ENCODE peak calls at places on chromosomes 2 and 18, in seven cellular contexts. One of them, this sample, is unnamed.
A peak's percentile ranks its signal among the peaks of the same experiment; 100 is the strongest.

GRCh38 chr18:4639628-4640310 is 184.7 kb upstream of the DLGAP1 start:
- DNase-seq in K562: no peak
- DNase-seq in HepG2: no peak
- DNase-seq in GM12878: peak; percentile 97
- DNase-seq in H1: no peak
- DNase-seq in HCT116: no peak
- DNase-seq in SK-N-SH: no peak
- DNase-seq in this sample: no peak

GRCh38 chr18:45068563-45069191 is 388.0 kb downstream of the SETBP1 start:
- DNase-seq in HCT116: no peak
- DNase-seq in SK-N-SH: no peak
- DNase-seq in K562: no peak
- DNase-seq in HepG2: no peak
- DNase-seq in H1: no peak
- DNase-seq in GM12878: no peak
- DNase-seq in this sample: no peak

GRCh38 chr2:179263460-179264237 is 983 bp downstream of the SESTD1 start:
- DNase-seq in GM12878: no peak
- DNase-seq in H1: peak; percentile 59
- DNase-seq in K562: peak; percentile 18
- DNase-seq in HCT116: no peak
- DNase-seq in SK-N-SH: peak; percentile 75
- DNase-seq in HepG2: peak; percentile 72
- DNase-seq in this sample: peak; percentile 16

GRCh38 chr18:51077217-51077616 is 47.2 kb downstream of the SMAD4 start:
- DNase-seq in H1: no peak
- DNase-seq in HCT116: no peak
- DNase-seq in HepG2: no peak
- DNase-seq in GM12878: no peak
- DNase-seq in SK-N-SH: no peak
- DNase-seq in K562: no peak
- DNase-seq in this sample: no peak

GRCh38 chr2:74238879-74239278 is 40.5 kb downstream of the MTHFD2 start:
- DNase-seq in SK-N-SH: no peak
- DNase-seq in GM12878: no peak
- DNase-seq in HepG2: no peak
- DNase-seq in HCT116: no peak
- DNase-seq in H1: no peak
- DNase-seq in K562: no peak
- DNase-seq in this sample: no peak

GRCh38 chr2:217995741-217996141 is 7.1 kb downstream of the TNS1 start:
- DNase-seq in HCT116: no peak
- DNase-seq in H1: no peak
- DNase-seq in K562: no peak
- DNase-seq in HepG2: no peak
- DNase-seq in SK-N-SH: peak; percentile 68
- DNase-seq in GM12878: no peak
- DNase-seq in this sample: no peak

GRCh38 chr2:23859983-23860382 is 66.9 kb downstream of the ATAD2B start:
- DNase-seq in GM12878: no peak
- DNase-seq in HCT116: no peak
- DNase-seq in SK-N-SH: no peak
- DNase-seq in HepG2: no peak
- DNase-seq in K562: no peak
- DNase-seq in H1: no peak
- DNase-seq in this sample: no peak

GRCh38 chr2:96157649-96158553 is 12.7 kb upstream of the DUSP2 start:
- DNase-seq in GM12878: peak; percentile 76
- DNase-seq in SK-N-SH: peak; percentile 17
- DNase-seq in H1: no peak
- DNase-seq in HCT116: no peak
- DNase-seq in K562: peak; percentile 93
- DNase-seq in HepG2: no peak
- DNase-seq in this sample: no peak

GRCh38 chr18:35407871-35408481 is 30.8 kb upstream of the ZNF396 start:
- DNase-seq in GM12878: no peak
- DNase-seq in SK-N-SH: peak; percentile 62
- DNase-seq in HCT116: peak; percentile 63
- DNase-seq in H1: no peak
- DNase-seq in HepG2: peak; percentile 69
- DNase-seq in K562: peak; percentile 65
- DNase-seq in this sample: peak; percentile 21

GRCh38 chr2:191995285-191995684 is 148.4 kb upstream of the CAVIN2 start:
- DNase-seq in HCT116: no peak
- DNase-seq in GM12878: no peak
- DNase-seq in SK-N-SH: no peak
- DNase-seq in HepG2: no peak
- DNase-seq in H1: no peak
- DNase-seq in K562: no peak
- DNase-seq in this sample: no peak

GRCh38 chr2:142536964-142537363 is 340.5 kb upstream of the KYNU start:
- DNase-seq in HepG2: no peak
- DNase-seq in HCT116: no peak
- DNase-seq in SK-N-SH: no peak
- DNase-seq in H1: no peak
- DNase-seq in GM12878: no peak
- DNase-seq in K562: no peak
- DNase-seq in this sample: no peak

GRCh38 chr18:48122376-48122775 is 191.9 kb upstream of the SMAD2 start:
- DNase-seq in K562: no peak
- DNase-seq in SK-N-SH: no peak
- DNase-seq in GM12878: no peak
- DNase-seq in HepG2: no peak
- DNase-seq in H1: no peak
- DNase-seq in HCT116: no peak
- DNase-seq in this sample: no peak

GRCh38 chr2:186103276-186103675 is 364.7 kb downstream of the FSIP2 start:
- DNase-seq in SK-N-SH: no peak
- DNase-seq in HCT116: no peak
- DNase-seq in HepG2: no peak
- DNase-seq in GM12878: no peak
- DNase-seq in K562: no peak
- DNase-seq in H1: no peak
- DNase-seq in this sample: no peak

GRCh38 chr2:186101603-186102002 is 363.0 kb downstream of the FSIP2 start:
- DNase-seq in HepG2: no peak
- DNase-seq in SK-N-SH: no peak
- DNase-seq in GM12878: no peak
- DNase-seq in H1: no peak
- DNase-seq in K562: no peak
- DNase-seq in HCT116: no peak
- DNase-seq in this sample: no peak

GRCh38 chr2:186108470-186108869 is 369.9 kb downstream of the FSIP2 start:
- DNase-seq in GM12878: no peak
- DNase-seq in H1: no peak
- DNase-seq in HCT116: no peak
- DNase-seq in SK-N-SH: no peak
- DNase-seq in K562: no peak
- DNase-seq in HepG2: peak; percentile 40
- DNase-seq in this sample: no peak

GRCh38 chr2:186099772-186100171 is 361.2 kb downstream of the FSIP2 start:
- DNase-seq in GM12878: no peak
- DNase-seq in SK-N-SH: no peak
- DNase-seq in HCT116: no peak
- DNase-seq in H1: no peak
- DNase-seq in HepG2: no peak
- DNase-seq in K562: no peak
- DNase-seq in this sample: no peak

GRCh38 chr2:186105016-186105415 is 366.4 kb downstream of the FSIP2 start:
- DNase-seq in HepG2: no peak
- DNase-seq in K562: no peak
- DNase-seq in H1: no peak
- DNase-seq in HCT116: no peak
- DNase-seq in SK-N-SH: no peak
- DNase-seq in GM12878: no peak
- DNase-seq in this sample: no peak
- TF ChIP-seq JUND in HepG2: no peak
- TF ChIP-seq JUND in K562: no peak
- TF ChIP-seq JUND in H1: no peak
- TF ChIP-seq JUND in HCT116: no peak
- TF ChIP-seq JUND in SK-N-SH: peak; percentile 58
- TF ChIP-seq JUND in GM12878: no peak
- TF ChIP-seq JUND in this sample: no peak

DNA sequence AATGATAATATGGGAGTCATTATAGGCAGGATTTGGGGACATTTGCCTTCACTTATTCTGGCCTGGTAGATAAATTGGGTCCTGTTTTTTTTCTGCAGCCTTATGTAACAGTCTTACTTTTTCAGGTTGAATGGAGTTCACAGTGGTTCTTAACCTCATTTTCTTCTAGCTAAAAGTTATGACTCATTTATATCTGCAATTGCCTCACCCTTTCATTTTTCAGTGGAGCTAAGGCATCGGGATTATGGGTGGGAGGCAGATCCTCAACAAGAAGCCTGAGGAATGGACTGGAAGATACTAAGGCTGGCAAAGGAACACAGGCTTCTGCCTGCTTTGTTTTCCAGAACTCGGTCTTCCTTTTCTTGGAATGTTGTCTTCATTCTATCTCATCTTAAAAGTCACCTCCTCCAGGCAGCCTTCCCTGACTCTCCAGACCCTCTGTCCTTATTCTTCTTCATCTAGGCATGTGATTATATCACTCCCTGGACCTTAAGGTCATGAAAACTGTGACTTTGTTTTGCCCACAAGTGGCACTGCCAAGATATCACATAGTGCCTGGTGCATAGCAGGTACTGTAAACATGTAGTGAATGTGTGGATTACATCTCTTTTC is 41.0 kb upstream of the ACSL3 start:
- DNase-seq in SK-N-SH: no peak
- DNase-seq in H1: no peak
- DNase-seq in HepG2: no peak
- DNase-seq in K562: no peak
- DNase-seq in HCT116: no peak
- DNase-seq in GM12878: no peak
- DNase-seq in this sample: no peak
- TF ChIP-seq JUND in SK-N-SH: no peak
- TF ChIP-seq JUND in H1: no peak
- TF ChIP-seq JUND in HepG2: no peak
- TF ChIP-seq JUND in K562: no peak
- TF ChIP-seq JUND in HCT116: no peak
- TF ChIP-seq JUND in GM12878: no peak
- TF ChIP-seq JUND in this sample: no peak

GRCh38 chr2:88085099-88085498 is 17.5 kb downstream of the SMYD1 start:
- DNase-seq in HCT116: no peak
- DNase-seq in H1: no peak
- DNase-seq in SK-N-SH: no peak
- DNase-seq in GM12878: no peak
- DNase-seq in HepG2: no peak
- DNase-seq in K562: peak; percentile 15
- DNase-seq in this sample: no peak

GRCh38 chr2:88085602-88086001 is 18.0 kb downstream of the SMYD1 start:
- DNase-seq in HepG2: no peak
- DNase-seq in HCT116: no peak
- DNase-seq in SK-N-SH: no peak
- DNase-seq in GM12878: no peak
- DNase-seq in H1: no peak
- DNase-seq in K562: no peak
- DNase-seq in this sample: no peak

GRCh38 chr2:88081924-88082609 is 14.4 kb downstream of the SMYD1 start:
- DNase-seq in K562: no peak
- DNase-seq in SK-N-SH: no peak
- DNase-seq in GM12878: no peak
- DNase-seq in HepG2: no peak
- DNase-seq in H1: no peak
- DNase-seq in HCT116: no peak
- DNase-seq in this sample: no peak

GRCh38 chr2:88080545-88080944 is 12.9 kb downstream of the SMYD1 start:
- DNase-seq in SK-N-SH: no peak
- DNase-seq in HepG2: no peak
- DNase-seq in K562: no peak
- DNase-seq in GM12878: no peak
- DNase-seq in H1: no peak
- DNase-seq in HCT116: no peak
- DNase-seq in this sample: no peak

GRCh38 chr2:88082781-88083180 is 15.2 kb downstream of the SMYD1 start:
- DNase-seq in GM12878: no peak
- DNase-seq in K562: no peak
- DNase-seq in SK-N-SH: no peak
- DNase-seq in HepG2: no peak
- DNase-seq in HCT116: no peak
- DNase-seq in H1: no peak
- DNase-seq in this sample: no peak
- TF ChIP-seq JUND in GM12878: no peak
- TF ChIP-seq JUND in K562: no peak
- TF ChIP-seq JUND in SK-N-SH: no peak
- TF ChIP-seq JUND in HepG2: no peak
- TF ChIP-seq JUND in HCT116: no peak
- TF ChIP-seq JUND in H1: no peak
- TF ChIP-seq JUND in this sample: no peak

GRCh38 chr2:20377738-20378137 is 27.1 kb upstream of the PUM2 start:
- DNase-seq in HCT116: no peak
- DNase-seq in SK-N-SH: no peak
- DNase-seq in H1: no peak
- DNase-seq in K562: no peak
- DNase-seq in GM12878: no peak
- DNase-seq in HepG2: no peak
- DNase-seq in this sample: no peak

GRCh38 chr2:20374919-20375318 is 24.3 kb upstream of the PUM2 start:
- DNase-seq in SK-N-SH: no peak
- DNase-seq in GM12878: no peak
- DNase-seq in H1: no peak
- DNase-seq in HepG2: no peak
- DNase-seq in K562: no peak
- DNase-seq in HCT116: no peak
- DNase-seq in this sample: no peak

GRCh38 chr2:20381457-20381856 is 30.8 kb upstream of the PUM2 start:
- DNase-seq in SK-N-SH: peak; percentile 64
- DNase-seq in HepG2: peak; percentile 59
- DNase-seq in HCT116: no peak
- DNase-seq in GM12878: no peak
- DNase-seq in K562: no peak
- DNase-seq in H1: no peak
- DNase-seq in this sample: peak; percentile 53

GRCh38 chr2:20378341-20378740 is 27.7 kb upstream of the PUM2 start:
- DNase-seq in GM12878: no peak
- DNase-seq in H1: no peak
- DNase-seq in HCT116: no peak
- DNase-seq in K562: no peak
- DNase-seq in HepG2: no peak
- DNase-seq in SK-N-SH: no peak
- DNase-seq in this sample: no peak

DNA sequence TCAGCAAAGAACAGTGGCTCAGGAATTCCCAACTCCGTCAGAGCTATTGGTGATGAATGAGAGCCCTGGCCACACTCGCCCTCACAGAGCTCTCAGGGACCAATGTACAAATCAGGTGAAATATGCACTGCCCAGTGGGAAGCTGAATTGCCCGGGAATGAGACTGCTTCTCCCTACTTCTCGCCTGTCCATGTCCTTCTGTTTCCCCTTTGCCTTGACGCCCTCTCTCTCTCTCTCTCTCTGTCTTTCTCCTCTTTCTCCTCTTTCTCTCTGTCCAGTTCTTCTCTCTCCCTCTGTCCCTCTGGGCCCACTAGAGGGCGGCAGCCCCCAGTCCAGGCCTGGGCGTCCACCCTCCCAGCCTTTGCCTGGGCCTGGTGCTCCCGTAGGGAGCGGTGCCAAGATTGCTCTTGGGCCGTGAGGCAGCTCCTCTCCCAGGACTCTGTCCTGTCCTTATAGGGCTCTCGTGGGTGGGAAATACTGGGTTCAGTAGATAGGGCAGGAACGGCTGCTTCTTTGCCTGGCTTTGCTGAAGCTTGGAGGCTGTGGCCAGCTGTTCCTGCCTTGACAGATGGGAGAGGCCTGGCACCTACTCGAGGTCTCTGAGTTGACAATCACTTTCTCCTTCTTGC is 28.4 kb upstream of the PUM2 start:
- DNase-seq in SK-N-SH: peak; percentile 93
- DNase-seq in H1: peak; percentile 86
- DNase-seq in HCT116: peak; percentile 38
- DNase-seq in GM12878: no peak
- DNase-seq in HepG2: peak; percentile 80
- DNase-seq in K562: peak; percentile 60
- DNase-seq in this sample: peak; percentile 16
- TF ChIP-seq JUND in SK-N-SH: no peak
- TF ChIP-seq JUND in H1: no peak
- TF ChIP-seq JUND in HCT116: no peak
- TF ChIP-seq JUND in GM12878: no peak
- TF ChIP-seq JUND in HepG2: no peak
- TF ChIP-seq JUND in K562: no peak
- TF ChIP-seq JUND in this sample: no peak

This sample was measured in T47D.